ENCODE peak calls at places on chromosome 5, in nine cellular contexts. One of them, this sample, is unnamed.

GRCh38 chr5:176956756-176957155 is 49.8 kb downstream of the UIMC1 start:
- DNase-seq in esophagus squamous epithelium: no peak
- DNase-seq in heart left ventricle: no peak
- DNase-seq in adrenal gland: no peak
- DNase-seq in activated naive CD8-positive, alpha-beta T cell treated with anti-CD3 and anti-CD28 coated beads, Interleukin-2, amount 50 U/mL, for 24 hours: no peak
- DNase-seq in epithelial cell of prostate: no peak
- DNase-seq in cardiac septum: no peak
- DNase-seq in mucosa of gallbladder: no peak
- DNase-seq in endodermal cell: no peak
- DNase-seq in this sample: no peak

GRCh38 chr5:132557425-132557805 is 638 bp downstream of the RAD50 start:
- DNase-seq in esophagus squamous epithelium: no peak
- DNase-seq in heart left ventricle: peak; percentile 34
- DNase-seq in adrenal gland: peak; percentile 37
- DNase-seq in activated naive CD8-positive, alpha-beta T cell treated with anti-CD3 and anti-CD28 coated beads, Interleukin-2, amount 50 U/mL, for 24 hours: peak; percentile 42
- DNase-seq in epithelial cell of prostate: no peak
- DNase-seq in cardiac septum: no peak
- DNase-seq in mucosa of gallbladder: peak; percentile 85
- DNase-seq in endodermal cell: peak; percentile 79
- DNase-seq in this sample: peak; percentile 4

GRCh38 chr5:110880413-110880812 is 141.6 kb downstream of the SLC25A46 start:
- DNase-seq in esophagus squamous epithelium: no peak
- DNase-seq in heart left ventricle: no peak
- DNase-seq in adrenal gland: peak; percentile 38
- DNase-seq in activated naive CD8-positive, alpha-beta T cell treated with anti-CD3 and anti-CD28 coated beads, Interleukin-2, amount 50 U/mL, for 24 hours: no peak
- DNase-seq in epithelial cell of prostate: peak; percentile 70
- DNase-seq in cardiac septum: no peak
- DNase-seq in mucosa of gallbladder: peak; percentile 34
- DNase-seq in endodermal cell: no peak
- DNase-seq in this sample: no peak

GRCh38 chr5:167723254-167723871 is 568.1 kb upstream of the WWC1 start:
- DNase-seq in esophagus squamous epithelium: no peak
- DNase-seq in heart left ventricle: peak; percentile 73
- DNase-seq in adrenal gland: peak; percentile 76
- DNase-seq in activated naive CD8-positive, alpha-beta T cell treated with anti-CD3 and anti-CD28 coated beads, Interleukin-2, amount 50 U/mL, for 24 hours: peak; percentile 61
- DNase-seq in epithelial cell of prostate: peak; percentile 12
- DNase-seq in cardiac septum: peak; percentile 84
- DNase-seq in mucosa of gallbladder: peak; percentile 78
- DNase-seq in endodermal cell: peak; percentile 94
- DNase-seq in this sample: peak; percentile 38

GRCh38 chr5:142325677-142326479 is 1.1 kb upstream of the SPRY4 start:
- DNase-seq in esophagus squamous epithelium: no peak
- DNase-seq in heart left ventricle: peak; percentile 70
- DNase-seq in adrenal gland: peak; percentile 63
- DNase-seq in activated naive CD8-positive, alpha-beta T cell treated with anti-CD3 and anti-CD28 coated beads, Interleukin-2, amount 50 U/mL, for 24 hours: peak; percentile 45
- DNase-seq in epithelial cell of prostate: no peak
- DNase-seq in cardiac septum: peak; percentile 81
- DNase-seq in mucosa of gallbladder: peak; percentile 61
- DNase-seq in endodermal cell: peak; percentile 96
- DNase-seq in this sample: no peak

GRCh38 chr5:145999208-145999607 is 62.8 kb downstream of the SH3RF2 start:
- DNase-seq in esophagus squamous epithelium: no peak
- DNase-seq in heart left ventricle: no peak
- DNase-seq in adrenal gland: no peak
- DNase-seq in activated naive CD8-positive, alpha-beta T cell treated with anti-CD3 and anti-CD28 coated beads, Interleukin-2, amount 50 U/mL, for 24 hours: no peak
- DNase-seq in epithelial cell of prostate: no peak
- DNase-seq in cardiac septum: no peak
- DNase-seq in mucosa of gallbladder: no peak
- DNase-seq in endodermal cell: no peak
- DNase-seq in this sample: no peak

GRCh38 chr5:151284392-151284967 is 19.1 kb downstream of the SLC36A3 start:
- DNase-seq in esophagus squamous epithelium: no peak
- DNase-seq in heart left ventricle: no peak
- DNase-seq in adrenal gland: no peak
- DNase-seq in activated naive CD8-positive, alpha-beta T cell treated with anti-CD3 and anti-CD28 coated beads, Interleukin-2, amount 50 U/mL, for 24 hours: peak; percentile 22
- DNase-seq in epithelial cell of prostate: no peak
- DNase-seq in cardiac septum: no peak
- DNase-seq in mucosa of gallbladder: no peak
- DNase-seq in endodermal cell: peak; percentile 69
- DNase-seq in this sample: no peak

GRCh38 chr5:51468196-51468595 is 84.9 kb downstream of the ISL1 start:
- DNase-seq in esophagus squamous epithelium: no peak
- DNase-seq in heart left ventricle: no peak
- DNase-seq in adrenal gland: no peak
- DNase-seq in activated naive CD8-positive, alpha-beta T cell treated with anti-CD3 and anti-CD28 coated beads, Interleukin-2, amount 50 U/mL, for 24 hours: no peak
- DNase-seq in epithelial cell of prostate: no peak
- DNase-seq in cardiac septum: no peak
- DNase-seq in mucosa of gallbladder: no peak
- DNase-seq in endodermal cell: no peak
- DNase-seq in this sample: no peak

GRCh38 chr5:37814699-37815098 is 25.1 kb downstream of the GDNF start:
- DNase-seq in esophagus squamous epithelium: no peak
- DNase-seq in heart left ventricle: no peak
- DNase-seq in adrenal gland: no peak
- DNase-seq in activated naive CD8-positive, alpha-beta T cell treated with anti-CD3 and anti-CD28 coated beads, Interleukin-2, amount 50 U/mL, for 24 hours: no peak
- DNase-seq in epithelial cell of prostate: no peak
- DNase-seq in cardiac septum: no peak
- DNase-seq in mucosa of gallbladder: no peak
- DNase-seq in endodermal cell: no peak
- DNase-seq in this sample: no peak

GRCh38 chr5:145825751-145826180 is 9.4 kb downstream of the PRELID2 start:
- DNase-seq in esophagus squamous epithelium: no peak
- DNase-seq in heart left ventricle: no peak
- DNase-seq in adrenal gland: peak; percentile 9
- DNase-seq in activated naive CD8-positive, alpha-beta T cell treated with anti-CD3 and anti-CD28 coated beads, Interleukin-2, amount 50 U/mL, for 24 hours: no peak
- DNase-seq in epithelial cell of prostate: no peak
- DNase-seq in cardiac septum: no peak
- DNase-seq in mucosa of gallbladder: no peak
- DNase-seq in endodermal cell: no peak
- DNase-seq in this sample: no peak

GRCh38 chr5:7606840-7607453 is 211.0 kb downstream of the ADCY2 start:
- DNase-seq in esophagus squamous epithelium: no peak
- DNase-seq in heart left ventricle: no peak
- DNase-seq in adrenal gland: no peak
- DNase-seq in activated naive CD8-positive, alpha-beta T cell treated with anti-CD3 and anti-CD28 coated beads, Interleukin-2, amount 50 U/mL, for 24 hours: no peak
- DNase-seq in epithelial cell of prostate: no peak
- DNase-seq in cardiac septum: no peak
- DNase-seq in mucosa of gallbladder: no peak
- DNase-seq in endodermal cell: peak; percentile 66
- DNase-seq in this sample: no peak

GRCh38 chr5:56612353-56612752 is 203.0 kb upstream of the MAP3K1 start:
- DNase-seq in esophagus squamous epithelium: no peak
- DNase-seq in heart left ventricle: no peak
- DNase-seq in adrenal gland: no peak
- DNase-seq in activated naive CD8-positive, alpha-beta T cell treated with anti-CD3 and anti-CD28 coated beads, Interleukin-2, amount 50 U/mL, for 24 hours: no peak
- DNase-seq in epithelial cell of prostate: no peak
- DNase-seq in cardiac septum: no peak
- DNase-seq in mucosa of gallbladder: no peak
- DNase-seq in endodermal cell: no peak
- DNase-seq in this sample: no peak

GRCh38 chr5:177357459-177358332 is at the start of gene RGS14:
- DNase-seq in esophagus squamous epithelium: no peak
- DNase-seq in heart left ventricle: no peak
- DNase-seq in adrenal gland: no peak
- DNase-seq in activated naive CD8-positive, alpha-beta T cell treated with anti-CD3 and anti-CD28 coated beads, Interleukin-2, amount 50 U/mL, for 24 hours: peak; percentile 63
- DNase-seq in epithelial cell of prostate: no peak
- DNase-seq in cardiac septum: peak; percentile 83
- DNase-seq in mucosa of gallbladder: no peak
- DNase-seq in endodermal cell: no peak
- DNase-seq in this sample: peak; percentile 54

GRCh38 chr5:119532637-119533036 is 80.3 kb downstream of the HSD17B4 start:
- DNase-seq in esophagus squamous epithelium: no peak
- DNase-seq in heart left ventricle: no peak
- DNase-seq in adrenal gland: no peak
- DNase-seq in activated naive CD8-positive, alpha-beta T cell treated with anti-CD3 and anti-CD28 coated beads, Interleukin-2, amount 50 U/mL, for 24 hours: no peak
- DNase-seq in epithelial cell of prostate: no peak
- DNase-seq in cardiac septum: no peak
- DNase-seq in mucosa of gallbladder: no peak
- DNase-seq in endodermal cell: no peak
- DNase-seq in this sample: no peak

GRCh38 chr5:33491941-33492340 is 51.2 kb downstream of the TARS1 start:
- DNase-seq in esophagus squamous epithelium: no peak
- DNase-seq in heart left ventricle: no peak
- DNase-seq in adrenal gland: no peak
- DNase-seq in activated naive CD8-positive, alpha-beta T cell treated with anti-CD3 and anti-CD28 coated beads, Interleukin-2, amount 50 U/mL, for 24 hours: no peak
- DNase-seq in epithelial cell of prostate: no peak
- DNase-seq in cardiac septum: no peak
- DNase-seq in mucosa of gallbladder: no peak
- DNase-seq in endodermal cell: no peak
- DNase-seq in this sample: no peak

GRCh38 chr5:177509361-177509951 is at the start of gene DOK3:
- DNase-seq in esophagus squamous epithelium: no peak
- DNase-seq in heart left ventricle: peak; percentile 69
- DNase-seq in adrenal gland: peak; percentile 43
- DNase-seq in activated naive CD8-positive, alpha-beta T cell treated with anti-CD3 and anti-CD28 coated beads, Interleukin-2, amount 50 U/mL, for 24 hours: peak; percentile 30
- DNase-seq in epithelial cell of prostate: no peak
- DNase-seq in cardiac septum: peak; percentile 90
- DNase-seq in mucosa of gallbladder: no peak
- DNase-seq in endodermal cell: no peak
- DNase-seq in this sample: no peak

GRCh38 chr5:140175367-140176027 is 509 bp downstream of the CYSTM1 start:
- DNase-seq in esophagus squamous epithelium: no peak
- DNase-seq in heart left ventricle: peak; percentile 86
- DNase-seq in adrenal gland: peak; percentile 80
- DNase-seq in activated naive CD8-positive, alpha-beta T cell treated with anti-CD3 and anti-CD28 coated beads, Interleukin-2, amount 50 U/mL, for 24 hours: peak; percentile 62
- DNase-seq in epithelial cell of prostate: no peak
- DNase-seq in cardiac septum: peak; percentile 92
- DNase-seq in mucosa of gallbladder: peak; percentile 69
- DNase-seq in endodermal cell: peak; percentile 86
- DNase-seq in this sample: peak; percentile 59

GRCh38 chr5:127875235-127876021 is 172.2 kb downstream of the CCDC192 start:
- DNase-seq in esophagus squamous epithelium: no peak
- DNase-seq in heart left ventricle: peak; percentile 80
- DNase-seq in adrenal gland: peak; percentile 87
- DNase-seq in activated naive CD8-positive, alpha-beta T cell treated with anti-CD3 and anti-CD28 coated beads, Interleukin-2, amount 50 U/mL, for 24 hours: peak; percentile 8
- DNase-seq in epithelial cell of prostate: no peak
- DNase-seq in cardiac septum: no peak
- DNase-seq in mucosa of gallbladder: peak; percentile 67
- DNase-seq in endodermal cell: peak; percentile 83
- DNase-seq in this sample: no peak

GRCh38 chr5:141874262-141874964 is 3.8 kb downstream of the PCDH1 start:
- DNase-seq in esophagus squamous epithelium: no peak
- DNase-seq in heart left ventricle: no peak
- DNase-seq in adrenal gland: no peak
- DNase-seq in activated naive CD8-positive, alpha-beta T cell treated with anti-CD3 and anti-CD28 coated beads, Interleukin-2, amount 50 U/mL, for 24 hours: no peak
- DNase-seq in epithelial cell of prostate: no peak
- DNase-seq in cardiac septum: no peak
- DNase-seq in mucosa of gallbladder: peak; percentile 61
- DNase-seq in endodermal cell: peak; percentile 51
- DNase-seq in this sample: no peak

GRCh38 chr5:81786509-81786908 is 35.6 kb upstream of the SSBP2 start:
- DNase-seq in esophagus squamous epithelium: no peak
- DNase-seq in heart left ventricle: no peak
- DNase-seq in adrenal gland: no peak
- DNase-seq in activated naive CD8-positive, alpha-beta T cell treated with anti-CD3 and anti-CD28 coated beads, Interleukin-2, amount 50 U/mL, for 24 hours: no peak
- DNase-seq in epithelial cell of prostate: peak; percentile 68
- DNase-seq in cardiac septum: no peak
- DNase-seq in mucosa of gallbladder: no peak
- DNase-seq in endodermal cell: no peak
- DNase-seq in this sample: no peak

GRCh38 chr5:103624035-103624461 is 61.5 kb upstream of the NUDT12 start:
- DNase-seq in esophagus squamous epithelium: no peak
- DNase-seq in heart left ventricle: no peak
- DNase-seq in adrenal gland: no peak
- DNase-seq in activated naive CD8-positive, alpha-beta T cell treated with anti-CD3 and anti-CD28 coated beads, Interleukin-2, amount 50 U/mL, for 24 hours: no peak
- DNase-seq in epithelial cell of prostate: no peak
- DNase-seq in cardiac septum: no peak
- DNase-seq in mucosa of gallbladder: no peak
- DNase-seq in endodermal cell: no peak
- DNase-seq in this sample: no peak

GRCh38 chr5:154779105-154779504 is 23.9 kb downstream of the LARP1 start:
- DNase-seq in esophagus squamous epithelium: no peak
- DNase-seq in heart left ventricle: no peak
- DNase-seq in adrenal gland: peak; percentile 73
- DNase-seq in activated naive CD8-positive, alpha-beta T cell treated with anti-CD3 and anti-CD28 coated beads, Interleukin-2, amount 50 U/mL, for 24 hours: no peak
- DNase-seq in epithelial cell of prostate: peak; percentile 60
- DNase-seq in cardiac septum: no peak
- DNase-seq in mucosa of gallbladder: peak; percentile 32
- DNase-seq in endodermal cell: no peak
- DNase-seq in this sample: no peak

GRCh38 chr5:178365501-178366440 is 133.2 kb upstream of the PHYKPL start:
- DNase-seq in esophagus squamous epithelium: no peak
- DNase-seq in heart left ventricle: no peak
- DNase-seq in adrenal gland: no peak
- DNase-seq in activated naive CD8-positive, alpha-beta T cell treated with anti-CD3 and anti-CD28 coated beads, Interleukin-2, amount 50 U/mL, for 24 hours: no peak
- DNase-seq in epithelial cell of prostate: no peak
- DNase-seq in cardiac septum: no peak
- DNase-seq in mucosa of gallbladder: no peak
- DNase-seq in endodermal cell: no peak
- DNase-seq in this sample: no peak

GRCh38 chr5:31036407-31036806 is 157.1 kb upstream of the CDH6 start:
- DNase-seq in esophagus squamous epithelium: no peak
- DNase-seq in heart left ventricle: no peak
- DNase-seq in adrenal gland: no peak
- DNase-seq in activated naive CD8-positive, alpha-beta T cell treated with anti-CD3 and anti-CD28 coated beads, Interleukin-2, amount 50 U/mL, for 24 hours: no peak
- DNase-seq in epithelial cell of prostate: no peak
- DNase-seq in cardiac septum: no peak
- DNase-seq in mucosa of gallbladder: no peak
- DNase-seq in endodermal cell: no peak
- DNase-seq in this sample: no peak

GRCh38 chr5:91468643-91469422 is 85.7 kb upstream of the ARRDC3 start:
- DNase-seq in esophagus squamous epithelium: no peak
- DNase-seq in heart left ventricle: no peak
- DNase-seq in adrenal gland: no peak
- DNase-seq in activated naive CD8-positive, alpha-beta T cell treated with anti-CD3 and anti-CD28 coated beads, Interleukin-2, amount 50 U/mL, for 24 hours: no peak
- DNase-seq in epithelial cell of prostate: no peak
- DNase-seq in cardiac septum: no peak
- DNase-seq in mucosa of gallbladder: no peak
- DNase-seq in endodermal cell: no peak
- DNase-seq in this sample: no peak

GRCh38 chr5:34686762-34687268 is 30.7 kb downstream of the RAI14 start:
- DNase-seq in esophagus squamous epithelium: no peak
- DNase-seq in heart left ventricle: peak; percentile 75
- DNase-seq in adrenal gland: peak; percentile 88
- DNase-seq in activated naive CD8-positive, alpha-beta T cell treated with anti-CD3 and anti-CD28 coated beads, Interleukin-2, amount 50 U/mL, for 24 hours: no peak
- DNase-seq in epithelial cell of prostate: peak; percentile 79
- DNase-seq in cardiac septum: peak; percentile 77
- DNase-seq in mucosa of gallbladder: peak; percentile 92
- DNase-seq in endodermal cell: peak; percentile 77
- DNase-seq in this sample: no peak

GRCh38 chr5:137234973-137235943 is 263.9 kb downstream of the SPOCK1 start:
- DNase-seq in esophagus squamous epithelium: no peak
- DNase-seq in heart left ventricle: no peak
- DNase-seq in adrenal gland: no peak
- DNase-seq in activated naive CD8-positive, alpha-beta T cell treated with anti-CD3 and anti-CD28 coated beads, Interleukin-2, amount 50 U/mL, for 24 hours: no peak
- DNase-seq in epithelial cell of prostate: peak; percentile 96
- DNase-seq in cardiac septum: no peak
- DNase-seq in mucosa of gallbladder: no peak
- DNase-seq in endodermal cell: no peak
- DNase-seq in this sample: no peak

GRCh38 chr5:143922718-143923117 is 110.8 kb downstream of the HMHB1 start:
- DNase-seq in esophagus squamous epithelium: no peak
- DNase-seq in heart left ventricle: no peak
- DNase-seq in adrenal gland: no peak
- DNase-seq in activated naive CD8-positive, alpha-beta T cell treated with anti-CD3 and anti-CD28 coated beads, Interleukin-2, amount 50 U/mL, for 24 hours: no peak
- DNase-seq in epithelial cell of prostate: no peak
- DNase-seq in cardiac septum: no peak
- DNase-seq in mucosa of gallbladder: no peak
- DNase-seq in endodermal cell: no peak
- DNase-seq in this sample: no peak

GRCh38 chr5:26482817-26483375 is 555.5 kb downstream of the CDH9 start:
- DNase-seq in esophagus squamous epithelium: no peak
- DNase-seq in heart left ventricle: no peak
- DNase-seq in adrenal gland: peak; percentile 40
- DNase-seq in activated naive CD8-positive, alpha-beta T cell treated with anti-CD3 and anti-CD28 coated beads, Interleukin-2, amount 50 U/mL, for 24 hours: peak; percentile 2
- DNase-seq in epithelial cell of prostate: no peak
- DNase-seq in cardiac septum: no peak
- DNase-seq in mucosa of gallbladder: peak; percentile 17
- DNase-seq in endodermal cell: peak; percentile 89
- DNase-seq in this sample: no peak

GRCh38 chr5:32522429-32523143 is 62.8 kb upstream of the SUB1 start:
- DNase-seq in esophagus squamous epithelium: no peak
- DNase-seq in heart left ventricle: peak; percentile 52
- DNase-seq in adrenal gland: peak; percentile 45
- DNase-seq in activated naive CD8-positive, alpha-beta T cell treated with anti-CD3 and anti-CD28 coated beads, Interleukin-2, amount 50 U/mL, for 24 hours: no peak
- DNase-seq in epithelial cell of prostate: no peak
- DNase-seq in cardiac septum: peak; percentile 79
- DNase-seq in mucosa of gallbladder: peak; percentile 25
- DNase-seq in endodermal cell: no peak
- DNase-seq in this sample: no peak

GRCh38 chr5:58759745-58760144 is 176.9 kb downstream of the RAB3C start:
- DNase-seq in esophagus squamous epithelium: no peak
- DNase-seq in heart left ventricle: no peak
- DNase-seq in adrenal gland: no peak
- DNase-seq in activated naive CD8-positive, alpha-beta T cell treated with anti-CD3 and anti-CD28 coated beads, Interleukin-2, amount 50 U/mL, for 24 hours: no peak
- DNase-seq in epithelial cell of prostate: no peak
- DNase-seq in cardiac septum: no peak
- DNase-seq in mucosa of gallbladder: no peak
- DNase-seq in endodermal cell: no peak
- DNase-seq in this sample: no peak

This sample was measured in effector memory CD4-positive, alpha-beta T cell.